ENCODE peak calls at places on chromosomes 13 and 19, in eight cellular contexts. T, C, L, I, U, X, K and G are unnamed samples.

GRCh38 chr13:60258349-60258748 is 94.6 kb upstream of the DIAPH3 start:
- DNase-seq in T (no peak), C (no peak), L (no peak), I (no peak), U (no peak), X (no peak), K (no peak), G (no peak)

GRCh38 chr13:46010148-46010547 is 42.4 kb downstream of the ZC3H13 start:
- DNase-seq in T (no peak), C (no peak), L (no peak), I (no peak), U (no peak), X (no peak), K (no peak), G (no peak)

GRCh38 chr13:94716016-94716415 is 3.7 kb upstream of the SOX21 start:
- DNase-seq in T (no peak), C (no peak), L (no peak), I (peak; percentile 56), U (no peak), X (no peak), K (no peak), G (no peak)

GRCh38 chr13:62846302-62846701 is 1430.7 kb upstream of the PCDH20 start:
- DNase-seq in T (no peak), C (no peak), L (no peak), I (peak; percentile 52), U (no peak), X (no peak), K (no peak), G (no peak)

GRCh38 chr13:112814905-112815585 is 125.2 kb downstream of the ATP11A start:
- DNase-seq in T (peak; percentile 45), C (no peak), L (peak; percentile 48), I (peak; percentile 34), U (no peak), X (peak; percentile 58), K (no peak), G (no peak)

GRCh38 chr19:1956868-1957492 is 16.0 kb downstream of the CSNK1G2 start:
- DNase-seq in T (no peak), C (no peak), L (peak; percentile 66), I (no peak), U (no peak), X (no peak), K (no peak), G (no peak)

GRCh38 chr13:43874512-43875092 is 4.9 kb downstream of the CCDC122 start:
- DNase-seq in T (no peak), C (no peak), L (no peak), I (peak; percentile 45), U (no peak), X (no peak), K (no peak), G (no peak)

GRCh38 chr19:55536951-55537740 is at the start of gene SBK2:
- DNase-seq in T (no peak), C (no peak), L (no peak), I (no peak), U (no peak), X (no peak), K (no peak), G (no peak)

GRCh38 chr13:111789011-111789410 is 277.9 kb upstream of the SOX1 start:
- DNase-seq in T (no peak), C (no peak), L (no peak), I (no peak), U (no peak), X (no peak), K (no peak), G (no peak)

GRCh38 chr13:94239135-94239534 is 240.3 kb downstream of the DCT start:
- DNase-seq in T (no peak), C (no peak), L (no peak), I (peak; percentile 53), U (no peak), X (no peak), K (no peak), G (peak; percentile 11)

GRCh38 chr19:41189425-41190065 is 3.5 kb upstream of the CYP2S1 start:
- DNase-seq in T (no peak), C (no peak), L (no peak), I (peak; percentile 17), U (no peak), X (no peak), K (no peak), G (no peak)

GRCh38 chr13:102768914-102769313 is 4.7 kb downstream of the TEX30 start:
- DNase-seq in T (no peak), C (no peak), L (no peak), I (no peak), U (no peak), X (no peak), K (no peak), G (no peak)

GRCh38 chr19:1429750-1430149 is 8.4 kb upstream of the RPS15 start:
- DNase-seq in T (no peak), C (peak; percentile 49), L (no peak), I (no peak), U (no peak), X (peak; percentile 63), K (no peak), G (no peak)

GRCh38 chr13:65479692-65480091 is 1750.4 kb downstream of the PCDH9 start:
- DNase-seq in T (no peak), C (no peak), L (no peak), I (peak; percentile 16), U (no peak), X (no peak), K (no peak), G (no peak)

GRCh38 chr13:21117104-21117809 is 55.9 kb upstream of the LATS2 start:
- DNase-seq in T (no peak), C (no peak), L (no peak), I (no peak), U (no peak), X (no peak), K (no peak), G (no peak)

GRCh38 chr19:49499030-49499670 is 2.9 kb downstream of the RPS11 start:
- DNase-seq in T (no peak), C (no peak), L (no peak), I (no peak), U (no peak), X (no peak), K (no peak), G (no peak)

GRCh38 chr13:39037410-39037879 is 444 bp downstream of the PROSER1 start:
- DNase-seq in T (no peak), C (no peak), L (no peak), I (no peak), U (no peak), X (no peak), K (peak; percentile 23), G (no peak)

GRCh38 chr13:36096411-36097184 is 34.6 kb downstream of the DCLK1 start:
- DNase-seq in T (no peak), C (no peak), L (no peak), I (no peak), U (no peak), X (no peak), K (no peak), G (no peak)

GRCh38 chr13:113786262-113786841 is 27.3 kb downstream of the TMEM255B start:
- DNase-seq in T (no peak), C (no peak), L (no peak), I (peak; percentile 15), U (no peak), X (no peak), K (no peak), G (peak; percentile 29)

GRCh38 chr19:17936379-17936778 is 3.6 kb downstream of the CCDC124 start:
- DNase-seq in T (no peak), C (no peak), L (no peak), I (no peak), U (no peak), X (no peak), K (no peak), G (no peak)

GRCh38 chr19:34120846-34121639 is 51.3 kb upstream of the LSM14A start:
- DNase-seq in T (no peak), C (peak; percentile 21), L (no peak), I (peak; percentile 44), U (peak; percentile 30), X (no peak), K (no peak), G (peak; percentile 20)
- H3K27ac ChIP-seq in T (no peak overlapping the region), C (no peak overlapping the region), L (no peak overlapping the region), I (no peak overlapping the region), U (no peak overlapping the region), X (no peak overlapping the region), K (no peak overlapping the region), G (no peak overlapping the region)

GRCh38 chr19:57302727-57303401 is 17.4 kb upstream of the ZNF543 start:
- DNase-seq in T (no peak), C (no peak), L (no peak), I (peak; percentile 10), U (no peak), X (no peak), K (no peak), G (no peak)
- TF ChIP-seq CTCF in T (no peak), C (no peak), L (no peak), I (no peak), U (no peak), X (no peak), K (no peak), G (no peak)

DNA sequence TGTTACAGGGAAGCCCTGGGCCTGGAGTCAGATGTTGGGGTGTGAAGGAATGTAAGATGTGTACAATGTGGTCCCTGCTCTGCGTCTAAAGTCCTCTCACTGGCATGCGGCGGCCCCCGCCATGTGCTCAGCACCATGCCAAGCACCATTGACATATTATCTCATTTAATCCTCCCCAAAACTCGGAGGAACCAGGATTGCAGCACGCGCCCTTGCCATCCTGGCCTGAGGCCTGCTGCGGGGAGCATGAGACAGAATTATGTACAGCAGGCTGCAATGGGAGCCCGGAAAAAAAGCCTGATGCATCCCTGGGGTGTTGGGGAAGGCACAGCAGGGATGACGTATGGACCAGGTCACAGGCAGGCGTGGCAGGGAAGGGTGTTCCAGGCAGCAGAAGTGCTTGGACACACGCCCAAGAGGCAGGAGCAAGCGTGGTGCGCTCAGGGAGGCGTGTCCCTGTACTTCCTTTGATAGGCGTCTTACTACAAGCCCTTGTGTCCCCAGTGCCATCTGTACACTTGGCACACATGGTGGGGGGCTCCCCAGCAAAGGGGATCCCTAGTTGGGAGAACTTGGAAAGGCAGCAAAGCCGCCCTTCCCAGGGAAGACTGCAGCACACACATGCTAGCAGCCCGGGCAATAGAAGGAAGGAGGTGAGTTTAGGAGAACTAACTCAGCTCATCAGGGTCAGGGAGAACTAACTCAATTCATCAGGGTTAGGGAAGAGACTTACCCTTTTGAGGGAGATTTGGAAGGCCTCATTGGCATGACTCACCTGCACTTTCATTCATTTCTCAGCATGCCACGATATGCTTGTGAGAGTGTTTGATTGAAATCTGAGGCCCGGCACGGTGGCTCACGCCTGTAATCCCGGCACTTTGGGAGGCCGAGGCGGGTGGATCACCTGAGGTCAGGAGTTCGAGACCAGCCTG is 3.5 kb downstream of the EVI5L start:
- DNase-seq in T (no peak), C (peak; percentile 93), L (peak; percentile 60), I (peak; percentile 90), U (peak; percentile 75), X (peak; percentile 77), K (no peak), G (no peak)
- H3K4me3 ChIP-seq in T (no peak overlapping the region), C (no peak overlapping the region), L (no peak overlapping the region), I (no peak overlapping the region), U (no peak overlapping the region), X (no peak overlapping the region), K (no peak overlapping the region), G (no peak overlapping the region)

DNA sequence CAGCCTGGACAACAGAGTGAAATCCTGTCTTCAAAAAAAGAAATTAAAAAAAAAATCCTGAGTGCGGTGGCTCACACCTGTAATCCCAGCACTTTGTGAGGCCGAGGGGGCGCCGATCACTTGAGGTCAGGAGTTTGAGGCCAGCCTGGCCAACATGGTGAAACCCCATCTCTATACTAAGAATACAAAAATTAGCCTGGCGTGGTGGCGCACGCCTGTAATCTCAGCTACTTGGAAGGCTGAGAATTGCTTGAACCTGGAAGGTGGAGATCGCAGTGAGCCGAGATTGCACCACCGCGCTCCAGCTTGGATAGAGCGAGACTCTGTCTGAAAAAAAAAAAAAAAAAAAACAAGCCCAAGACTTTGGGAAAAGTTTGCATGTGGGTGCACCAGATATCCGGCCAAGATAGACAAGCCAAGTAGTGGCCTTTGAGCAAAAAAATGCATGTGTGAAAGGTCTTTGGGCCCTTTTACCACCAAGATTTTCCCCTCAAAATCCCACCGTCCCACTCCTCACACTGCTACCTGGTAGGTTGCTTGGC is 5.7 kb downstream of the DNAJB1 start:
- DNase-seq in T (no peak), C (no peak), L (no peak), I (no peak), U (no peak), X (no peak), K (no peak), G (no peak)
- H3K27ac ChIP-seq in T (no peak overlapping the region), C (no peak overlapping the region), L (no peak overlapping the region), I (no peak overlapping the region), U (no peak overlapping the region), X (no peak overlapping the region), K (no peak overlapping the region), G (no peak overlapping the region)